ENCODE peak calls at places on chromosomes 2 and 18, in nine cellular contexts. One of them, this sample, is unnamed.

GRCh38 chr2:219684721-219685689 is 57.6 kb downstream of the SLC4A3 start:
- DNase-seq in left lung: peak; percentile 80
- DNase-seq in thoracic aorta: peak; percentile 43
- DNase-seq in A549: no peak
- DNase-seq in tibial nerve: peak; percentile 52
- DNase-seq in tibial artery: peak; percentile 92
- DNase-seq in hepatocyte: peak; percentile 87
- DNase-seq in MM.1S: peak; percentile 65
- DNase-seq in fibroblast of lung: peak; percentile 62
- DNase-seq in this sample: peak; percentile 44

GRCh38 chr18:32287249-32287648 is 97.4 kb downstream of the MEP1B start:
- DNase-seq in left lung: no peak
- DNase-seq in thoracic aorta: peak; percentile 47
- DNase-seq in A549: no peak
- DNase-seq in tibial nerve: peak; percentile 22
- DNase-seq in tibial artery: peak; percentile 86
- DNase-seq in hepatocyte: no peak
- DNase-seq in MM.1S: no peak
- DNase-seq in fibroblast of lung: no peak
- DNase-seq in this sample: no peak

GRCh38 chr2:157067562-157067961 is 189.9 kb upstream of the GALNT5 start:
- DNase-seq in left lung: no peak
- DNase-seq in thoracic aorta: no peak
- DNase-seq in A549: no peak
- DNase-seq in tibial nerve: no peak
- DNase-seq in tibial artery: no peak
- DNase-seq in hepatocyte: no peak
- DNase-seq in MM.1S: no peak
- DNase-seq in fibroblast of lung: no peak
- DNase-seq in this sample: no peak

GRCh38 chr2:95374029-95374428 is 28.5 kb upstream of the FAHD2A start:
- DNase-seq in left lung: no peak
- DNase-seq in thoracic aorta: no peak
- DNase-seq in A549: no peak
- DNase-seq in tibial nerve: no peak
- DNase-seq in tibial artery: peak; percentile 49
- DNase-seq in hepatocyte: no peak
- DNase-seq in MM.1S: no peak
- DNase-seq in fibroblast of lung: no peak
- DNase-seq in this sample: no peak

GRCh38 chr2:223314831-223315230 is 262.8 kb downstream of the KCNE4 start:
- DNase-seq in left lung: no peak
- DNase-seq in thoracic aorta: no peak
- DNase-seq in A549: no peak
- DNase-seq in tibial nerve: no peak
- DNase-seq in tibial artery: no peak
- DNase-seq in hepatocyte: no peak
- DNase-seq in MM.1S: no peak
- DNase-seq in fibroblast of lung: no peak
- DNase-seq in this sample: no peak

GRCh38 chr2:98895901-98896300 is 40.1 kb downstream of the CRACDL start:
- DNase-seq in left lung: no peak
- DNase-seq in thoracic aorta: no peak
- DNase-seq in A549: no peak
- DNase-seq in tibial nerve: no peak
- DNase-seq in tibial artery: no peak
- DNase-seq in hepatocyte: no peak
- DNase-seq in MM.1S: no peak
- DNase-seq in fibroblast of lung: no peak
- DNase-seq in this sample: no peak

GRCh38 chr18:58362027-58362575 is 266.8 kb downstream of the ALPK2 start:
- DNase-seq in left lung: no peak
- DNase-seq in thoracic aorta: peak; percentile 8
- DNase-seq in A549: peak; percentile 83
- DNase-seq in tibial nerve: peak; percentile 19
- DNase-seq in tibial artery: no peak
- DNase-seq in hepatocyte: peak; percentile 51
- DNase-seq in MM.1S: no peak
- DNase-seq in fibroblast of lung: peak; percentile 94
- DNase-seq in this sample: no peak

GRCh38 chr2:179268277-179268935 is 3.8 kb upstream of the SESTD1 start:
- DNase-seq in left lung: no peak
- DNase-seq in thoracic aorta: no peak
- DNase-seq in A549: peak; percentile 60
- DNase-seq in tibial nerve: no peak
- DNase-seq in tibial artery: peak; percentile 71
- DNase-seq in hepatocyte: no peak
- DNase-seq in MM.1S: no peak
- DNase-seq in fibroblast of lung: peak; percentile 34
- DNase-seq in this sample: no peak

GRCh38 chr2:43609304-43609883 is 13.6 kb upstream of the THADA start:
- DNase-seq in left lung: no peak
- DNase-seq in thoracic aorta: no peak
- DNase-seq in A549: peak; percentile 66
- DNase-seq in tibial nerve: peak; percentile 61
- DNase-seq in tibial artery: no peak
- DNase-seq in hepatocyte: peak; percentile 77
- DNase-seq in MM.1S: peak; percentile 55
- DNase-seq in fibroblast of lung: peak; percentile 62
- DNase-seq in this sample: no peak

GRCh38 chr2:69465513-69466456 is 28.6 kb upstream of the NFU1 start:
- DNase-seq in left lung: no peak
- DNase-seq in thoracic aorta: no peak
- DNase-seq in A549: no peak
- DNase-seq in tibial nerve: peak; percentile 37
- DNase-seq in tibial artery: peak; percentile 65
- DNase-seq in hepatocyte: no peak
- DNase-seq in MM.1S: no peak
- DNase-seq in fibroblast of lung: no peak
- DNase-seq in this sample: peak; percentile 67

GRCh38 chr2:159797468-159798375 is at the start of gene CD302:
- DNase-seq in left lung: peak; percentile 83
- DNase-seq in thoracic aorta: peak; percentile 9
- DNase-seq in A549: peak; percentile 42
- DNase-seq in tibial nerve: peak; percentile 56
- DNase-seq in tibial artery: peak; percentile 88
- DNase-seq in hepatocyte: peak; percentile 79
- DNase-seq in MM.1S: no peak
- DNase-seq in fibroblast of lung: peak; percentile 66
- DNase-seq in this sample: peak; percentile 80

GRCh38 chr2:111900859-111901258 is 2.5 kb downstream of the MERTK start:
- DNase-seq in left lung: no peak
- DNase-seq in thoracic aorta: no peak
- DNase-seq in A549: peak; percentile 51
- DNase-seq in tibial nerve: no peak
- DNase-seq in tibial artery: no peak
- DNase-seq in hepatocyte: peak; percentile 72
- DNase-seq in MM.1S: peak; percentile 40
- DNase-seq in fibroblast of lung: peak; percentile 70
- DNase-seq in this sample: no peak

GRCh38 chr2:134206573-134206972 is 47.3 kb upstream of the MGAT5 start:
- DNase-seq in left lung: no peak
- DNase-seq in thoracic aorta: peak; percentile 33
- DNase-seq in A549: no peak
- DNase-seq in tibial nerve: no peak
- DNase-seq in tibial artery: peak; percentile 83
- DNase-seq in hepatocyte: no peak
- DNase-seq in MM.1S: no peak
- DNase-seq in fibroblast of lung: peak; percentile 34
- DNase-seq in this sample: peak; percentile 32

GRCh38 chr2:161353543-161353942 is 45.3 kb downstream of the PSMD14 start:
- DNase-seq in left lung: no peak
- DNase-seq in thoracic aorta: no peak
- DNase-seq in A549: no peak
- DNase-seq in tibial nerve: no peak
- DNase-seq in tibial artery: no peak
- DNase-seq in hepatocyte: no peak
- DNase-seq in MM.1S: no peak
- DNase-seq in fibroblast of lung: no peak
- DNase-seq in this sample: no peak

DNA sequence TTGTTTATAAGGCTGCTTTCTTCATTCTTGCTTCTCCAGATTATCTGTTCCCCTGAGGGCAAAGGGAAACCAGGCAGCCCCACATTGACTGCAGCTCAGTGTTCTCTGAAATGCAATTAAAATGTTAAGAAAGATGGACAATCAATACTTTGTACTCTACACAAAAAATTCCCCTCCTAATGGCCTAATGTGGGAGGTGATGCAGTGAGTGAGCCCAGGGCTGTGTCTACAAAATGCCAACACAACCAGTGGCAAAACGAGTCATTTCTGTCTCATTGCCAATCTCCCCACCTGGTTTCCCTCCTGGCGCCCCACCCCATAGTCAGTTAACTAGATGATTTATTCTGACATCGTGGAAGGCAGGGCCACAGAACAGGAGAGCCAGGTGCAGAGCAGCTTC is 541.7 kb upstream of the RAB6C start:
- DNase-seq in left lung: no peak
- DNase-seq in thoracic aorta: no peak
- DNase-seq in A549: no peak
- DNase-seq in tibial nerve: no peak
- DNase-seq in tibial artery: no peak
- DNase-seq in hepatocyte: no peak
- DNase-seq in MM.1S: no peak
- DNase-seq in fibroblast of lung: no peak
- DNase-seq in this sample: no peak
- H3K9me3 ChIP-seq in left lung: no peaks in the 10 kb centered on the region
- H3K9me3 ChIP-seq in thoracic aorta: no peaks in the 10 kb centered on the region
- H3K9me3 ChIP-seq in A549: no peaks in the 10 kb centered on the region
- H3K9me3 ChIP-seq in tibial nerve: no peaks in the 10 kb centered on the region
- H3K9me3 ChIP-seq in tibial artery: no peaks in the 10 kb centered on the region
- H3K9me3 ChIP-seq in hepatocyte: no peaks in the 10 kb centered on the region
- H3K9me3 ChIP-seq in MM.1S: no peaks in the 10 kb centered on the region
- H3K9me3 ChIP-seq in fibroblast of lung: no peaks in the 10 kb centered on the region
- H3K9me3 ChIP-seq in this sample: no peaks in the 10 kb centered on the region

DNA sequence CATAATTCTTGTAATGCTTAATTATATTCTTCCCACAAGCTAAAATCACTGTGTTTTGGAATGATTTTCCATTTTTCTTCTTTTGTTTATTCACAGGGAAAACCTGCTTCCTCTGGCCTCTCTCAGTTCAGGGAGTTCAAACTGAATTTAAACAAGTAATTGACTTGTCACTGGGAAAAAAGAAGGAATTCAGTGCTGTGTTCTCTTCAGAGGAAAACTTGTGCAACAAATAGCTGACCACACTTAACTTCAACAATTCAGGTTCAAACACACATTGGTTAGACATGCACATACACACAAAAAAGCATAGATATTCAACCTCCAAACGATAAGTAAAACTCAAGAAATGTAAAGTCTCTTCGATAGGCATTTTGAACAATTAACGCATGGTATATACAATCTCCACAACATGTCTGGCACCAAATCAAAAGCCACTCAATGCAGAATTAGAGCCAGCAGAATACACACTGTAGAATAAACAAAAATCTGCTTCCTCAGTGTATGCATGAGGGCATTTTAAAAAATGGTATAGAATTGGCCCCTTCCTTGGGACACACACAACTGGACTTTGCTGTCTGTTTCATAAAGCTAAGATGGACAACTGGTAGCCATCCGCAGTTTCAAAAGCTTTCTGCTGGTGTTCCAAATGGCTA is 269.0 kb downstream of the TCF4 start:
- DNase-seq in left lung: no peak
- DNase-seq in thoracic aorta: no peak
- DNase-seq in A549: no peak
- DNase-seq in tibial nerve: no peak
- DNase-seq in tibial artery: no peak
- DNase-seq in hepatocyte: no peak
- DNase-seq in MM.1S: no peak
- DNase-seq in fibroblast of lung: peak; percentile 87
- DNase-seq in this sample: no peak
- H3K27ac ChIP-seq in left lung: peak overlapping the region; percentile 82
- H3K27ac ChIP-seq in thoracic aorta: peak overlapping the region; percentile 95
- H3K27ac ChIP-seq in A549: no peak overlapping the region
- H3K27ac ChIP-seq in tibial nerve: peak overlapping the region; percentile 50
- H3K27ac ChIP-seq in tibial artery: peak overlapping the region; percentile 88
- H3K27ac ChIP-seq in hepatocyte: peak overlapping the region; percentile 96
- H3K27ac ChIP-seq in MM.1S: peak overlapping the region; percentile 93
- H3K27ac ChIP-seq in fibroblast of lung: peak overlapping the region; percentile 83
- H3K27ac ChIP-seq in this sample: peak overlapping the region; percentile 98

GRCh38 chr2:12169721-12170120 is 423.3 kb downstream of the LPIN1 start:
- DNase-seq in left lung: peak; percentile 53
- DNase-seq in thoracic aorta: peak; percentile 29
- DNase-seq in A549: no peak
- DNase-seq in tibial nerve: peak; percentile 57
- DNase-seq in tibial artery: peak; percentile 78
- DNase-seq in hepatocyte: peak; percentile 30
- DNase-seq in MM.1S: no peak
- DNase-seq in fibroblast of lung: peak; percentile 76
- DNase-seq in this sample: peak; percentile 18

GRCh38 chr2:12168354-12169059 is 422.1 kb downstream of the LPIN1 start:
- DNase-seq in left lung: no peak
- DNase-seq in thoracic aorta: no peak
- DNase-seq in A549: no peak
- DNase-seq in tibial nerve: no peak
- DNase-seq in tibial artery: no peak
- DNase-seq in hepatocyte: no peak
- DNase-seq in MM.1S: no peak
- DNase-seq in fibroblast of lung: no peak
- DNase-seq in this sample: no peak

GRCh38 chr2:12169060-12169406 is 422.6 kb downstream of the LPIN1 start:
- DNase-seq in left lung: peak; percentile 44
- DNase-seq in thoracic aorta: no peak
- DNase-seq in A549: no peak
- DNase-seq in tibial nerve: peak; percentile 68
- DNase-seq in tibial artery: no peak
- DNase-seq in hepatocyte: no peak
- DNase-seq in MM.1S: no peak
- DNase-seq in fibroblast of lung: peak; percentile 97
- DNase-seq in this sample: no peak

GRCh38 chr2:12170151-12170550 is 423.7 kb downstream of the LPIN1 start:
- DNase-seq in left lung: no peak
- DNase-seq in thoracic aorta: no peak
- DNase-seq in A549: no peak
- DNase-seq in tibial nerve: no peak
- DNase-seq in tibial artery: no peak
- DNase-seq in hepatocyte: no peak
- DNase-seq in MM.1S: no peak
- DNase-seq in fibroblast of lung: no peak
- DNase-seq in this sample: no peak

GRCh38 chr2:12167525-12168317 is 421.3 kb downstream of the LPIN1 start:
- DNase-seq in left lung: no peak
- DNase-seq in thoracic aorta: no peak
- DNase-seq in A549: no peak
- DNase-seq in tibial nerve: no peak
- DNase-seq in tibial artery: no peak
- DNase-seq in hepatocyte: no peak
- DNase-seq in MM.1S: no peak
- DNase-seq in fibroblast of lung: no peak
- DNase-seq in this sample: peak; percentile 27
- TF ChIP-seq CTCF in left lung: no peak
- TF ChIP-seq CTCF in thoracic aorta: no peak
- TF ChIP-seq CTCF in A549: no peak
- TF ChIP-seq CTCF in tibial nerve: peak; percentile 44
- TF ChIP-seq CTCF in tibial artery: no peak
- TF ChIP-seq CTCF in hepatocyte: peak; percentile 15
- TF ChIP-seq CTCF in MM.1S: no peak
- TF ChIP-seq CTCF in fibroblast of lung: no peak
- TF ChIP-seq CTCF in this sample: peak; percentile 59

DNA sequence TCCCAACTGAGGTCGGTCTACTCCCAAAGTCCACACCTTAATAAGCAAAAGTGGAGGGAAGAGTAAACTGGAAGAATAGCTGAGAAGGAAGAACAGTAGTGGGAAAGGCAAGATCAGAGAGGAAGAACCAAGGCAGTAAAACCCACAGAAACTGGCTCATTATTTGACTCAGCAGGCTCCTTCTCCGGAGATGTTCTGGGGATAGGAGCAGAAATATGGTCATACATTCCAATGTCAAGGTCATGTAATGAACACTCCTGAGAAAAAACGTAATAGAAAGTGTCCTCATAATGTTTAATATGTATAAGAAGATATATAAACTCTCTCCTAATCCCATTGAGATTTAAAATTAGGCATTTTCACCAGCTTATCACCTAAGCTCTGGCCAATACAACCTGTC is 39.5 kb downstream of the STK39 start:
- DNase-seq in left lung: no peak
- DNase-seq in thoracic aorta: no peak
- DNase-seq in A549: no peak
- DNase-seq in tibial nerve: no peak
- DNase-seq in tibial artery: no peak
- DNase-seq in hepatocyte: no peak
- DNase-seq in MM.1S: no peak
- DNase-seq in fibroblast of lung: no peak
- DNase-seq in this sample: no peak
- H3K9me3 ChIP-seq in left lung: no peaks in the 10 kb centered on the region
- H3K9me3 ChIP-seq in thoracic aorta: no peaks in the 10 kb centered on the region
- H3K9me3 ChIP-seq in A549: no peaks in the 10 kb centered on the region
- H3K9me3 ChIP-seq in tibial nerve: no peaks in the 10 kb centered on the region
- H3K9me3 ChIP-seq in tibial artery: no peaks in the 10 kb centered on the region
- H3K9me3 ChIP-seq in hepatocyte: no peaks in the 10 kb centered on the region
- H3K9me3 ChIP-seq in MM.1S: no peaks in the 10 kb centered on the region
- H3K9me3 ChIP-seq in fibroblast of lung: no peaks in the 10 kb centered on the region
- H3K9me3 ChIP-seq in this sample: no peaks in the 10 kb centered on the region